ENCODE peak calls at places on chromosomes 5 and 9, in ten cellular contexts. One of them, this sample, is unnamed.

GRCh38 chr5:1460054-1460682 is 14.9 kb upstream of the SLC6A3 start:
- DNase-seq in NAMALWA: no peak
- DNase-seq in NCI-H774: no peak
- DNase-seq in posterior cingulate gyrus: no peak
- DNase-seq in iris pigment epithelial cell: no peak
- DNase-seq in progenitor cell of endocrine pancreas: no peak
- DNase-seq in NCI-H510A treated with DMSO at 0.1 percent for 48 hours: no peak
- DNase-seq in COR-L47: peak; percentile 55
- DNase-seq in stimulated activated CD4-positive, alpha-beta T cell treated with anti-CD3 and anti-CD28 coated beads, Interleukin-2, amount 100 ng/mL, for 24 hours: no peak
- DNase-seq in AML-193: no peak
- DNase-seq in this sample: no peak

GRCh38 chr9:14768561-14769234 is 46.2 kb upstream of the CER1 start:
- DNase-seq in NCI-H510A treated with DMSO at 0.1 percent for 48 hours: peak; percentile 36
- DNase-seq in stimulated activated CD4-positive, alpha-beta T cell treated with anti-CD3 and anti-CD28 coated beads, Interleukin-2, amount 100 ng/mL, for 24 hours: no peak
- DNase-seq in progenitor cell of endocrine pancreas: peak; percentile 10
- DNase-seq in posterior cingulate gyrus: no peak
- DNase-seq in COR-L47: peak; percentile 30
- DNase-seq in iris pigment epithelial cell: peak; percentile 56
- DNase-seq in NAMALWA: peak; percentile 68
- DNase-seq in NCI-H774: peak; percentile 50
- DNase-seq in AML-193: peak; percentile 33
- DNase-seq in this sample: peak; percentile 43

GRCh38 chr9:131853434-131853833 is 113.6 kb upstream of the RAPGEF1 start:
- DNase-seq in NAMALWA: no peak
- DNase-seq in iris pigment epithelial cell: no peak
- DNase-seq in progenitor cell of endocrine pancreas: no peak
- DNase-seq in COR-L47: no peak
- DNase-seq in AML-193: no peak
- DNase-seq in NCI-H774: no peak
- DNase-seq in NCI-H510A treated with DMSO at 0.1 percent for 48 hours: no peak
- DNase-seq in stimulated activated CD4-positive, alpha-beta T cell treated with anti-CD3 and anti-CD28 coated beads, Interleukin-2, amount 100 ng/mL, for 24 hours: no peak
- DNase-seq in posterior cingulate gyrus: no peak
- DNase-seq in this sample: no peak

GRCh38 chr5:99773290-99773689 is 761.9 kb upstream of the FAM174A start:
- DNase-seq in iris pigment epithelial cell: no peak
- DNase-seq in progenitor cell of endocrine pancreas: no peak
- DNase-seq in NCI-H510A treated with DMSO at 0.1 percent for 48 hours: no peak
- DNase-seq in posterior cingulate gyrus: no peak
- DNase-seq in stimulated activated CD4-positive, alpha-beta T cell treated with anti-CD3 and anti-CD28 coated beads, Interleukin-2, amount 100 ng/mL, for 24 hours: no peak
- DNase-seq in NCI-H774: no peak
- DNase-seq in AML-193: no peak
- DNase-seq in NAMALWA: no peak
- DNase-seq in COR-L47: no peak
- DNase-seq in this sample: no peak

GRCh38 chr5:32275421-32275765 is 37.3 kb downstream of the MTMR12 start:
- DNase-seq in iris pigment epithelial cell: peak; percentile 22
- DNase-seq in AML-193: no peak
- DNase-seq in stimulated activated CD4-positive, alpha-beta T cell treated with anti-CD3 and anti-CD28 coated beads, Interleukin-2, amount 100 ng/mL, for 24 hours: no peak
- DNase-seq in NCI-H510A treated with DMSO at 0.1 percent for 48 hours: no peak
- DNase-seq in progenitor cell of endocrine pancreas: no peak
- DNase-seq in posterior cingulate gyrus: no peak
- DNase-seq in NCI-H774: no peak
- DNase-seq in NAMALWA: no peak
- DNase-seq in COR-L47: no peak
- DNase-seq in this sample: no peak

GRCh38 chr5:1118231-1118698 is 6.4 kb upstream of the SLC12A7 start:
- DNase-seq in COR-L47: peak; percentile 74
- DNase-seq in stimulated activated CD4-positive, alpha-beta T cell treated with anti-CD3 and anti-CD28 coated beads, Interleukin-2, amount 100 ng/mL, for 24 hours: no peak
- DNase-seq in progenitor cell of endocrine pancreas: no peak
- DNase-seq in NCI-H774: no peak
- DNase-seq in NCI-H510A treated with DMSO at 0.1 percent for 48 hours: peak; percentile 83
- DNase-seq in posterior cingulate gyrus: peak; percentile 92
- DNase-seq in NAMALWA: no peak
- DNase-seq in AML-193: no peak
- DNase-seq in iris pigment epithelial cell: peak; percentile 64
- DNase-seq in this sample: no peak

GRCh38 chr5:131821221-131821620 is 24.4 kb upstream of the FNIP1 start:
- DNase-seq in stimulated activated CD4-positive, alpha-beta T cell treated with anti-CD3 and anti-CD28 coated beads, Interleukin-2, amount 100 ng/mL, for 24 hours: no peak
- DNase-seq in NCI-H510A treated with DMSO at 0.1 percent for 48 hours: no peak
- DNase-seq in NAMALWA: no peak
- DNase-seq in AML-193: no peak
- DNase-seq in iris pigment epithelial cell: peak; percentile 41
- DNase-seq in NCI-H774: no peak
- DNase-seq in posterior cingulate gyrus: no peak
- DNase-seq in COR-L47: no peak
- DNase-seq in progenitor cell of endocrine pancreas: no peak
- DNase-seq in this sample: no peak

GRCh38 chr9:136403915-136404800 is 4.2 kb upstream of the SNAPC4 start:
- DNase-seq in posterior cingulate gyrus: peak; percentile 77
- DNase-seq in COR-L47: no peak
- DNase-seq in AML-193: no peak
- DNase-seq in iris pigment epithelial cell: no peak
- DNase-seq in NAMALWA: no peak
- DNase-seq in NCI-H510A treated with DMSO at 0.1 percent for 48 hours: no peak
- DNase-seq in progenitor cell of endocrine pancreas: no peak
- DNase-seq in stimulated activated CD4-positive, alpha-beta T cell treated with anti-CD3 and anti-CD28 coated beads, Interleukin-2, amount 100 ng/mL, for 24 hours: peak; percentile 54
- DNase-seq in NCI-H774: no peak
- DNase-seq in this sample: no peak

GRCh38 chr5:181173027-181173419 is 25.6 kb downstream of the OR2V2 start:
- DNase-seq in AML-193: no peak
- DNase-seq in progenitor cell of endocrine pancreas: no peak
- DNase-seq in stimulated activated CD4-positive, alpha-beta T cell treated with anti-CD3 and anti-CD28 coated beads, Interleukin-2, amount 100 ng/mL, for 24 hours: no peak
- DNase-seq in iris pigment epithelial cell: no peak
- DNase-seq in NAMALWA: no peak
- DNase-seq in NCI-H510A treated with DMSO at 0.1 percent for 48 hours: no peak
- DNase-seq in COR-L47: no peak
- DNase-seq in posterior cingulate gyrus: no peak
- DNase-seq in NCI-H774: no peak
- DNase-seq in this sample: no peak

GRCh38 chr5:43193171-43193951 is 1.3 kb downstream of the NIM1K start:
- DNase-seq in progenitor cell of endocrine pancreas: no peak
- DNase-seq in AML-193: peak; percentile 76
- DNase-seq in COR-L47: peak; percentile 20
- DNase-seq in NCI-H774: peak; percentile 48
- DNase-seq in NCI-H510A treated with DMSO at 0.1 percent for 48 hours: no peak
- DNase-seq in NAMALWA: peak; percentile 29
- DNase-seq in stimulated activated CD4-positive, alpha-beta T cell treated with anti-CD3 and anti-CD28 coated beads, Interleukin-2, amount 100 ng/mL, for 24 hours: peak; percentile 49
- DNase-seq in iris pigment epithelial cell: peak; percentile 95
- DNase-seq in posterior cingulate gyrus: no peak
- DNase-seq in this sample: peak; percentile 55

GRCh38 chr5:145548097-145548496 is 287.0 kb downstream of the PRELID2 start:
- DNase-seq in NAMALWA: no peak
- DNase-seq in NCI-H774: no peak
- DNase-seq in AML-193: no peak
- DNase-seq in stimulated activated CD4-positive, alpha-beta T cell treated with anti-CD3 and anti-CD28 coated beads, Interleukin-2, amount 100 ng/mL, for 24 hours: no peak
- DNase-seq in iris pigment epithelial cell: no peak
- DNase-seq in progenitor cell of endocrine pancreas: no peak
- DNase-seq in posterior cingulate gyrus: no peak
- DNase-seq in NCI-H510A treated with DMSO at 0.1 percent for 48 hours: no peak
- DNase-seq in COR-L47: no peak
- DNase-seq in this sample: no peak

GRCh38 chr5:103295871-103296270 is 37.3 kb downstream of the MACIR start:
- DNase-seq in NCI-H774: no peak
- DNase-seq in iris pigment epithelial cell: no peak
- DNase-seq in posterior cingulate gyrus: no peak
- DNase-seq in NAMALWA: no peak
- DNase-seq in progenitor cell of endocrine pancreas: no peak
- DNase-seq in NCI-H510A treated with DMSO at 0.1 percent for 48 hours: no peak
- DNase-seq in AML-193: no peak
- DNase-seq in stimulated activated CD4-positive, alpha-beta T cell treated with anti-CD3 and anti-CD28 coated beads, Interleukin-2, amount 100 ng/mL, for 24 hours: no peak
- DNase-seq in COR-L47: no peak
- DNase-seq in this sample: no peak

GRCh38 chr9:36866840-36867239 is 167.2 kb downstream of the PAX5 start:
- DNase-seq in NCI-H774: no peak
- DNase-seq in AML-193: no peak
- DNase-seq in progenitor cell of endocrine pancreas: no peak
- DNase-seq in COR-L47: peak; percentile 1
- DNase-seq in NAMALWA: no peak
- DNase-seq in NCI-H510A treated with DMSO at 0.1 percent for 48 hours: no peak
- DNase-seq in posterior cingulate gyrus: peak; percentile 27
- DNase-seq in stimulated activated CD4-positive, alpha-beta T cell treated with anti-CD3 and anti-CD28 coated beads, Interleukin-2, amount 100 ng/mL, for 24 hours: no peak
- DNase-seq in iris pigment epithelial cell: no peak
- DNase-seq in this sample: no peak

GRCh38 chr9:116543731-116544400 is 143.2 kb upstream of the TRIM32 start:
- DNase-seq in AML-193: no peak
- DNase-seq in iris pigment epithelial cell: peak; percentile 63
- DNase-seq in NCI-H510A treated with DMSO at 0.1 percent for 48 hours: no peak
- DNase-seq in progenitor cell of endocrine pancreas: no peak
- DNase-seq in NAMALWA: no peak
- DNase-seq in COR-L47: no peak
- DNase-seq in posterior cingulate gyrus: no peak
- DNase-seq in NCI-H774: no peak
- DNase-seq in stimulated activated CD4-positive, alpha-beta T cell treated with anti-CD3 and anti-CD28 coated beads, Interleukin-2, amount 100 ng/mL, for 24 hours: no peak
- DNase-seq in this sample: no peak

GRCh38 chr9:124110307-124110915 is 98.8 kb downstream of the LHX2 start:
- DNase-seq in NCI-H774: no peak
- DNase-seq in iris pigment epithelial cell: peak; percentile 63
- DNase-seq in stimulated activated CD4-positive, alpha-beta T cell treated with anti-CD3 and anti-CD28 coated beads, Interleukin-2, amount 100 ng/mL, for 24 hours: peak; percentile 55
- DNase-seq in NCI-H510A treated with DMSO at 0.1 percent for 48 hours: no peak
- DNase-seq in posterior cingulate gyrus: no peak
- DNase-seq in AML-193: peak; percentile 38
- DNase-seq in progenitor cell of endocrine pancreas: peak; percentile 78
- DNase-seq in NAMALWA: peak; percentile 55
- DNase-seq in COR-L47: no peak
- DNase-seq in this sample: peak; percentile 82

GRCh38 chr9:69324549-69325401 is at the start of gene ENTREP1:
- DNase-seq in NAMALWA: no peak
- DNase-seq in iris pigment epithelial cell: peak; percentile 22
- DNase-seq in NCI-H774: peak; percentile 65
- DNase-seq in NCI-H510A treated with DMSO at 0.1 percent for 48 hours: peak; percentile 62
- DNase-seq in COR-L47: peak; percentile 44
- DNase-seq in progenitor cell of endocrine pancreas: peak; percentile 53
- DNase-seq in AML-193: no peak
- DNase-seq in stimulated activated CD4-positive, alpha-beta T cell treated with anti-CD3 and anti-CD28 coated beads, Interleukin-2, amount 100 ng/mL, for 24 hours: no peak
- DNase-seq in posterior cingulate gyrus: peak; percentile 86
- DNase-seq in this sample: peak; percentile 50

GRCh38 chr9:71858812-71859211 is 52.2 kb downstream of the ABHD17B start:
- DNase-seq in stimulated activated CD4-positive, alpha-beta T cell treated with anti-CD3 and anti-CD28 coated beads, Interleukin-2, amount 100 ng/mL, for 24 hours: no peak
- DNase-seq in COR-L47: no peak
- DNase-seq in AML-193: no peak
- DNase-seq in progenitor cell of endocrine pancreas: no peak
- DNase-seq in NCI-H510A treated with DMSO at 0.1 percent for 48 hours: no peak
- DNase-seq in NAMALWA: no peak
- DNase-seq in iris pigment epithelial cell: peak; percentile 66
- DNase-seq in NCI-H774: no peak
- DNase-seq in posterior cingulate gyrus: no peak
- DNase-seq in this sample: no peak

GRCh38 chr5:119274024-119274766 is 81.6 kb upstream of the TNFAIP8 start:
- DNase-seq in NCI-H774: no peak
- DNase-seq in COR-L47: no peak
- DNase-seq in NCI-H510A treated with DMSO at 0.1 percent for 48 hours: no peak
- DNase-seq in iris pigment epithelial cell: no peak
- DNase-seq in progenitor cell of endocrine pancreas: no peak
- DNase-seq in stimulated activated CD4-positive, alpha-beta T cell treated with anti-CD3 and anti-CD28 coated beads, Interleukin-2, amount 100 ng/mL, for 24 hours: no peak
- DNase-seq in AML-193: no peak
- DNase-seq in NAMALWA: peak; percentile 28
- DNase-seq in posterior cingulate gyrus: no peak
- DNase-seq in this sample: no peak

GRCh38 chr5:160629007-160629402 is 207.3 kb downstream of the PTTG1 start:
- DNase-seq in progenitor cell of endocrine pancreas: no peak
- DNase-seq in iris pigment epithelial cell: no peak
- DNase-seq in NAMALWA: no peak
- DNase-seq in posterior cingulate gyrus: no peak
- DNase-seq in NCI-H510A treated with DMSO at 0.1 percent for 48 hours: no peak
- DNase-seq in NCI-H774: no peak
- DNase-seq in stimulated activated CD4-positive, alpha-beta T cell treated with anti-CD3 and anti-CD28 coated beads, Interleukin-2, amount 100 ng/mL, for 24 hours: no peak
- DNase-seq in COR-L47: no peak
- DNase-seq in AML-193: no peak
- DNase-seq in this sample: no peak

GRCh38 chr9:127170652-127171051 is 48.2 kb upstream of the ANGPTL2 start:
- DNase-seq in posterior cingulate gyrus: no peak
- DNase-seq in stimulated activated CD4-positive, alpha-beta T cell treated with anti-CD3 and anti-CD28 coated beads, Interleukin-2, amount 100 ng/mL, for 24 hours: peak; percentile 12
- DNase-seq in NCI-H510A treated with DMSO at 0.1 percent for 48 hours: no peak
- DNase-seq in AML-193: no peak
- DNase-seq in progenitor cell of endocrine pancreas: no peak
- DNase-seq in NCI-H774: no peak
- DNase-seq in COR-L47: no peak
- DNase-seq in iris pigment epithelial cell: no peak
- DNase-seq in NAMALWA: no peak
- DNase-seq in this sample: no peak

GRCh38 chr9:3809724-3810123 is 283.9 kb upstream of the RFX3 start:
- DNase-seq in AML-193: no peak
- DNase-seq in iris pigment epithelial cell: no peak
- DNase-seq in progenitor cell of endocrine pancreas: no peak
- DNase-seq in stimulated activated CD4-positive, alpha-beta T cell treated with anti-CD3 and anti-CD28 coated beads, Interleukin-2, amount 100 ng/mL, for 24 hours: no peak
- DNase-seq in COR-L47: no peak
- DNase-seq in NCI-H774: no peak
- DNase-seq in posterior cingulate gyrus: no peak
- DNase-seq in NCI-H510A treated with DMSO at 0.1 percent for 48 hours: no peak
- DNase-seq in NAMALWA: no peak
- DNase-seq in this sample: no peak

This sample was measured in HAP-1.